ENCODE peak calls at places on chromosomes 4 and X, in nine cellular contexts. P is adrenal gland, I is PC-3, K is body of pancreas, U is choroid plexus epithelial cell, Q is OCI-LY7, M is hepatocyte, Y is astrocyte, O is brain microvascular endothelial cell. X is an unnamed sample.

GRCh38 chr4:4847011-4847410 is 12.5 kb upstream of the MSX1 start:
- DNase-seq in P (no peak), I (no peak), K (no peak), U (no peak), Q (peak; percentile 2), M (no peak), Y (no peak), O (no peak), X (no peak)

GRCh38 chr4:89469930-89470375 is 162.4 kb upstream of the GPRIN3 start:
- DNase-seq in P (no peak), I (peak; percentile 86), K (no peak), U (peak; percentile 93), Q (no peak), M (no peak), Y (peak; percentile 96), O (peak; percentile 89), X (peak; percentile 39)

GRCh38 chr4:87299898-87300297 is 22.8 kb downstream of the HSD17B13 start:
- DNase-seq in P (no peak), I (no peak), K (no peak), U (no peak), Q (no peak), M (no peak), Y (no peak), O (no peak), X (no peak)

GRCh38 chrX:69050051-69050785 is 115.0 kb downstream of the PJA1 start:
- DNase-seq in P (no peak), I (no peak), K (no peak), U (no peak), Q (no peak), M (no peak), Y (no peak), O (no peak), X (no peak)

GRCh38 chr4:83599183-83599582 is 63.3 kb downstream of the GPAT3 start:
- DNase-seq in P (no peak), I (peak; percentile 48), K (no peak), U (peak; percentile 73), Q (peak; percentile 67), M (no peak), Y (peak; percentile 39), O (peak; percentile 25), X (no peak)

GRCh38 chrX:66676413-66676812 is 37.5 kb upstream of the EDA2R start:
- DNase-seq in P (no peak), I (no peak), K (no peak), U (peak; percentile 68), Q (no peak), M (no peak), Y (peak; percentile 58), O (peak; percentile 1), X (no peak)

GRCh38 chrX:29992083-29992482 is 223.3 kb upstream of the MAGEB2 start:
- DNase-seq in P (no peak), I (peak; percentile 2), K (no peak), U (no peak), Q (no peak), M (no peak), Y (no peak), O (no peak), X (no peak)

GRCh38 chrX:143669395-143669794 is 33.5 kb upstream of the SLITRK4 start:
- DNase-seq in P (no peak), I (peak; percentile 53), K (no peak), U (no peak), Q (no peak), M (peak; percentile 8), Y (no peak), O (no peak), X (no peak)

GRCh38 chr4:71338846-71339593 is at the start of gene SLC4A4:
- DNase-seq in P (no peak), I (peak; percentile 72), K (no peak), U (peak; percentile 17), Q (no peak), M (no peak), Y (peak; percentile 72), O (peak; percentile 77), X (peak; percentile 83)

GRCh38 chrX:40570346-40571093 is 10.2 kb upstream of the ATP6AP2 start:
- DNase-seq in P (no peak), I (no peak), K (no peak), U (no peak), Q (no peak), M (no peak), Y (no peak), O (no peak), X (no peak)

GRCh38 chrX:134631404-134632346 is 26.6 kb downstream of the PLAC1 start:
- DNase-seq in P (no peak), I (no peak), K (no peak), U (peak; percentile 66), Q (no peak), M (no peak), Y (peak; percentile 33), O (no peak), X (no peak)

GRCh38 chr4:31657859-31658258 is 937.7 kb downstream of the PCDH7 start:
- DNase-seq in P (no peak), I (peak; percentile 63), K (no peak), U (peak; percentile 34), Q (no peak), M (no peak), Y (peak; percentile 26), O (no peak), X (no peak)

GRCh38 chr4:41418444-41418843 is 119.5 kb upstream of the LIMCH1 start:
- DNase-seq in P (peak; percentile 83), I (peak; percentile 24), K (peak; percentile 38), U (peak; percentile 64), Q (no peak), M (no peak), Y (peak; percentile 92), O (no peak), X (peak; percentile 80)

GRCh38 chrX:3669841-3670240 is 43.6 kb downstream of the PRKX start:
- DNase-seq in P (no peak), I (no peak), K (no peak), U (no peak), Q (no peak), M (no peak), Y (no peak), O (no peak), X (no peak)

GRCh38 chr4:68342139-68342538 is 7.8 kb downstream of the YTHDC1 start:
- DNase-seq in P (peak; percentile 66), I (peak; percentile 30), K (no peak), U (peak; percentile 90), Q (no peak), M (peak; percentile 27), Y (peak; percentile 58), O (peak; percentile 92), X (peak; percentile 54)

GRCh38 chr4:139078926-139079325 is 63.3 kb downstream of the NOCT start:
- DNase-seq in P (no peak), I (no peak), K (no peak), U (no peak), Q (no peak), M (no peak), Y (no peak), O (no peak), X (no peak)

GRCh38 chr4:139082750-139083532 is 67.4 kb downstream of the NOCT start:
- DNase-seq in P (peak; percentile 99), I (peak; percentile 97), K (peak; percentile 95), U (peak; percentile 99), Q (peak; percentile 98), M (peak; percentile 96), Y (peak; percentile 96), O (peak; percentile 98), X (peak; percentile 78)

GRCh38 chr4:139085141-139085540 is 69.6 kb downstream of the NOCT start:
- DNase-seq in P (no peak), I (peak; percentile 19), K (no peak), U (peak; percentile 48), Q (peak; percentile 26), M (no peak), Y (peak; percentile 14), O (no peak), X (no peak)

GRCh38 chr4:139084425-139085093 is 69.0 kb downstream of the NOCT start:
- DNase-seq in P (no peak), I (no peak), K (no peak), U (no peak), Q (no peak), M (no peak), Y (no peak), O (no peak), X (no peak)

GRCh38 chr4:139083533-139084424 is 68.2 kb downstream of the NOCT start:
- DNase-seq in P (peak; percentile 96), I (peak; percentile 85), K (peak; percentile 90), U (peak; percentile 95), Q (peak; percentile 93), M (peak; percentile 95), Y (peak; percentile 88), O (peak; percentile 86), X (no peak)
- TF ChIP-seq CTCF in P (peak; percentile 42), I (no peak), K (no peak), U (peak; percentile 38), Q (peak; percentile 50), M (peak; percentile 32), Y (no peak), O (peak; percentile 31), X (peak; percentile 24)

DNA sequence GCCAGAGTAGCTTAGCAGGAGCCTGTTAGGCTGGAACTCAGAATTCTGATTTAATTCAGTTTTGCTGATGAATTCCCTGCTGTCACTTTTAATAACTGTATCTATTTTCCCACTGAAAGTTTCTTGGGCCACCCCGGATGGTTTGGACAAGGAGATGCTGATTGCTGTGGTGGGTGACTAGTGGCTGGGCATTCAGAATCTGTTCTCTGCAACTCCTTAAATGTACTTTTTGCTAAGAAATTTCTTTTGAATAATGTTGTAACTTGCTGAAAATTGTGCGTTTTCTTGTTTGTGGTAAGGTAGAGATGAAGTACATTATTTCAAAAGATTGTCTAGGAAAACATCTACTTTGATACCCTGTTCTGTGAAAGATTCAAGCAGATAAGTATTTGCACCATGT is 2.4 kb downstream of the TLL1 start:
- DNase-seq in P (no peak), I (no peak), K (no peak), U (no peak), Q (no peak), M (no peak), Y (no peak), O (no peak), X (no peak)
- H3K4me3 ChIP-seq in P (no peak overlapping the region), I (peak overlapping the region; percentile 89), K (no peak overlapping the region), U (no peak overlapping the region), Q (no peak overlapping the region), M (no peak overlapping the region), Y (no peak overlapping the region), O (no peak overlapping the region), X (no peak overlapping the region)

GRCh38 chrX:72569786-72570185 is 2.9 kb downstream of the HDAC8 start:
- DNase-seq in P (no peak), I (peak; percentile 90), K (no peak), U (peak; percentile 88), Q (no peak), M (no peak), Y (peak; percentile 91), O (peak; percentile 63), X (no peak)
- TF ChIP-seq CTCF in P (no peak), I (peak; percentile 57), K (no peak), U (peak; percentile 43), Q (no peak), M (no peak), Y (peak; percentile 10), O (peak; percentile 42), X (peak; percentile 16)

DNA sequence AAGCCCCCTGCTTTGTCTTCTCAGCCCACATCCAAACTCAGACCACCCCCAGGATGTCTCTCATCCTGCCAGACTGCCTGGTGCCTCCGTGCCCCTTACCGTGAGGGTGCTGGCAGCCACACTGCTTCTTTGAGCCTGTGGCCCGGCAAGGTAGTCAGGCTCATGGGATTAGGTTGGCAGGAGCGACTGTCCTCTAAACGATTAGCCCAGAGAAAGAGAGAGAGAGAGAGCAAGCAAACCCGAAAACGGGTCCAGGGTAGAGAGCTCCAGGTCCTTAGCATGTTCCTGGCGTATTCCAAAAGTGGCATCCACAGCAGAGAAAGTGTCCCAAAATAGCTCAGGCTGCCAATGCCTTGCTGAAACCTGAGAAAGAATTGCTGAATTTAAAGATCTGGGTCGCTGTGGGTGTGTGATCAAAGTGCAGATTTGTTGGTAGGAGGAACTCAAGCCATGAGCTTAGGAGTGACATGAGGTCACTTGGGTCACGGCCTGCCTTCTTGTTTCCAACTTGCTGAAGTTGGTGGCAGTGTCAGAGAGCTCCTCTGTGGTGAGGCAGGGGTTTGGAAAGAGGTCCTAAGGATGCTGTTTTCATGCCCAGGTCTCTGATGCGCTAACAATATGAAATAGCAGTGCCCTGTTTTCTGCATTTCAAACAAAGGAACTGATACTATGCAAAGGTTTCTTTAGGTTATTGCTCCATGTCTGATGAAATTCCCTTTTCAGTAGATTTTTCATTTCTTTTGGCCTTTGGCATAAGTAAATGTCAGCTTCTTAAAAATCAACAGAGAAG is 81.6 kb downstream of the RTL9 start:
- DNase-seq in P (no peak), I (no peak), K (no peak), U (no peak), Q (no peak), M (no peak), Y (no peak), O (no peak), X (no peak)
- H3K4me3 ChIP-seq in P (no peak overlapping the region), I (no peak overlapping the region), K (no peak overlapping the region), U (no peak overlapping the region), Q (no peak overlapping the region), M (no peak overlapping the region), Y (no peak overlapping the region), O (no peak overlapping the region), X (no peak overlapping the region)

X was measured in epithelial cell of proximal tubule.